ENCODE peak calls at places on chromosomes 4 and X, in ten cellular contexts. A is CD4-positive, alpha-beta T cell; W is substantia nigra; B is activated T-helper 2 cell treated with anti-CD3 and anti-CD28 coated beads, Interferon-gamma antibody, Interleukin-2, Interleukin-4, amounts not matched to agents 10 μg/mL and 5 μg/mL and 100 μg/mL, durations not matched to agents 14 hours and 24 hours and 36 hours; E is mammary epithelial cell; S is COR-L47; L is NCI-H510A treated with DMSO at 0.1 percent for 48 hours; G is retina; U is amygdala; T is stimulated activated naive CD8-positive, alpha-beta T cell treated with anti-CD3 and anti-CD28 coated beads, Interleukin-15, Interleukin-2, amounts not matched to agents 100 U/mL and 50 U/mL, for 24 hours. K is an unnamed sample.

GRCh38 chr4:26463386-26463785 is 26.9 kb downstream of the CCKAR start:
- DNase-seq in U (no peak), B (no peak), E (no peak), T (no peak), S (no peak), A (no peak), G (no peak), L (no peak), W (no peak), K (no peak)

GRCh38 chr4:19678763-19679162 is 572.9 kb upstream of the SLIT2 start:
- DNase-seq in L (no peak), T (no peak), E (peak; percentile 74), U (no peak), A (no peak), B (no peak), S (no peak), G (no peak), W (no peak), K (no peak)

GRCh38 chrX:112967903-112968302 is 127.3 kb upstream of the AMOT start:
- DNase-seq in W (no peak), B (no peak), L (no peak), T (no peak), G (no peak), A (no peak), E (peak; percentile 32), U (no peak), S (no peak), K (no peak)

GRCh38 chrX:151801980-151802379 is 67.4 kb downstream of the CNGA2 start:
- DNase-seq in A (no peak), G (no peak), S (no peak), T (no peak), B (no peak), E (no peak), W (no peak), U (no peak), L (no peak), K (no peak)

GRCh38 chrX:6735235-6735634 is 200.3 kb upstream of the VCX3A start:
- DNase-seq in W (no peak), S (no peak), T (no peak), A (no peak), E (no peak), B (no peak), U (no peak), L (no peak), G (no peak), K (no peak)

GRCh38 chrX:71533850-71534515 is 1.1 kb downstream of the OGT start:
- DNase-seq in A (peak; percentile 56), T (peak; percentile 53), W (no peak), L (peak; percentile 60), B (peak; percentile 57), U (peak; percentile 40), S (peak; percentile 28), G (peak; percentile 59), E (peak; percentile 52), K (peak; percentile 47)

GRCh38 chr4:15920723-15921591 is 17.6 kb downstream of the FGFBP1 start:
- DNase-seq in W (no peak), A (no peak), B (no peak), S (no peak), U (no peak), T (no peak), L (no peak), E (peak; percentile 93), G (no peak), K (no peak)

GRCh38 chrX:24334473-24334872 is 20.6 kb upstream of the SUPT20HL2 start:
- DNase-seq in G (no peak), A (no peak), T (no peak), B (no peak), S (no peak), W (no peak), E (peak; percentile 23), L (no peak), U (no peak), K (no peak)

GRCh38 chr4:61003301-61003700 is 196.8 kb upstream of the ADGRL3 start:
- DNase-seq in T (no peak), U (no peak), W (no peak), G (no peak), L (no peak), A (no peak), B (no peak), S (no peak), E (peak; percentile 22), K (no peak)

GRCh38 chr4:15702941-15703403 is at the start of gene BST1:
- DNase-seq in G (peak; percentile 75), E (peak; percentile 23), A (peak; percentile 50), W (peak; percentile 8), L (no peak), U (no peak), S (no peak), B (peak; percentile 43), T (peak; percentile 58), K (no peak)

GRCh38 chr4:4558881-4559280 is 17.0 kb upstream of the STX18 start:
- DNase-seq in S (no peak), G (no peak), A (no peak), L (no peak), T (no peak), E (no peak), B (no peak), W (no peak), U (no peak), K (no peak)

GRCh38 chr4:181685911-181686310 is 557.3 kb upstream of the TENM3 start:
- DNase-seq in U (no peak), E (peak; percentile 46), A (no peak), G (no peak), B (no peak), W (no peak), T (no peak), S (no peak), L (no peak), K (no peak)

GRCh38 chrX:11412715-11413623 is 119.8 kb downstream of the AMELX start:
- DNase-seq in U (no peak), G (no peak), L (no peak), A (no peak), S (no peak), T (no peak), W (no peak), E (no peak), B (no peak), K (no peak)

GRCh38 chr4:140243345-140243753 is 89.4 kb upstream of the MAML3 start:
- DNase-seq in B (no peak), T (no peak), U (no peak), G (no peak), S (peak; percentile 83), L (peak; percentile 86), E (no peak), A (no peak), W (no peak), K (no peak)

GRCh38 chrX:20414781-20415445 is 148.2 kb upstream of the RPS6KA3 start:
- DNase-seq in B (no peak), W (no peak), E (no peak), T (no peak), S (no peak), G (no peak), A (no peak), L (no peak), U (no peak), K (no peak)

GRCh38 chrX:39439910-39440733 is 638.9 kb downstream of the MID1IP1 start:
- DNase-seq in T (peak; percentile 22), U (no peak), A (no peak), B (peak; percentile 11), G (no peak), E (no peak), S (no peak), L (no peak), W (no peak), K (no peak)

GRCh38 chr4:139795915-139796314 is 130.3 kb downstream of the MGST2 start:
- DNase-seq in U (no peak), A (no peak), S (no peak), E (no peak), G (no peak), W (no peak), B (no peak), L (no peak), T (no peak), K (no peak)

GRCh38 chr4:150960079-150960478 is 55.0 kb downstream of the LRBA start:
- DNase-seq in W (no peak), B (no peak), T (no peak), E (peak; percentile 33), G (no peak), A (no peak), U (no peak), S (no peak), L (no peak), K (no peak)

GRCh38 chrX:47797084-47797483 is 39.6 kb upstream of the ZNF81 start:
- DNase-seq in U (no peak), B (no peak), S (no peak), L (no peak), T (no peak), G (no peak), E (no peak), W (no peak), A (no peak), K (no peak)

GRCh38 chrX:107447642-107448041 is 1.8 kb upstream of the FRMPD3 start:
- DNase-seq in G (no peak), E (no peak), T (no peak), W (no peak), U (no peak), L (no peak), S (no peak), A (no peak), B (no peak), K (no peak)

GRCh38 chr4:4720671-4721070 is 138.8 kb upstream of the MSX1 start:
- DNase-seq in E (no peak), B (no peak), S (no peak), T (no peak), W (no peak), U (no peak), L (peak; percentile 72), G (no peak), A (no peak), K (no peak)

GRCh38 chr4:31557444-31557843 is 837.3 kb downstream of the PCDH7 start:
- DNase-seq in E (no peak), S (no peak), G (no peak), B (no peak), A (no peak), U (no peak), L (no peak), T (no peak), W (no peak), K (no peak)

GRCh38 chr4:40140206-40140605 is 56.6 kb upstream of the RHOH start:
- DNase-seq in W (no peak), A (no peak), T (no peak), L (no peak), U (no peak), G (no peak), S (no peak), B (no peak), E (no peak), K (no peak)

GRCh38 chr4:112130903-112131302 is 14.4 kb upstream of the FAM241A start:
- DNase-seq in W (no peak), T (no peak), S (no peak), U (no peak), A (no peak), E (peak; percentile 11), L (no peak), B (no peak), G (no peak), K (no peak)

GRCh38 chr4:110503588-110504435 is 27.9 kb downstream of the ENPEP start:
- DNase-seq in W (no peak), S (no peak), T (no peak), A (no peak), U (no peak), L (no peak), G (no peak), B (no peak), E (no peak), K (no peak)

GRCh38 chrX:71214604-71215334 is 8.3 kb upstream of the GJB1 start:
- DNase-seq in G (no peak), E (no peak), B (no peak), A (no peak), U (no peak), L (peak; percentile 7), T (no peak), W (no peak), S (no peak), K (no peak)

GRCh38 chr4:139599594-139600374 is 43.8 kb upstream of the SETD7 start:
- DNase-seq in E (peak; percentile 61), T (no peak), L (peak; percentile 49), W (no peak), U (no peak), A (no peak), G (no peak), S (peak; percentile 4), B (no peak), K (no peak)